ENCODE peak calls at places on chromosomes 2 and 18, in four cellular contexts. S, U, V and O are unnamed samples.

GRCh38 chr2:38444247-38444646 is 67.2 kb upstream of the ATL2 start:
- DNase-seq in U (no peak), S (peak), V (peak), O (no peak)

GRCh38 chr2:9002637-9003365 is 683 bp downstream of the MBOAT2 start:
- DNase-seq in V (peak), S (no peak), U (peak), O (peak)

GRCh38 chr2:100151310-100151709 is 8.9 kb upstream of the AFF3 start:
- DNase-seq in U (no peak), V (no peak), S (no peak), O (no peak)

GRCh38 chr18:37537868-37538525 is 27.6 kb downstream of the CELF4 start:
- DNase-seq in U (peak), S (peak), V (peak), O (peak)

GRCh38 chr2:136929531-136929930 is 164.2 kb downstream of the THSD7B start:
- DNase-seq in U (no peak), S (no peak), V (no peak), O (no peak)

GRCh38 chr18:48667276-48668254 is 128.7 kb downstream of the CTIF start:
- DNase-seq in U (peak), V (peak), S (peak), O (no peak)

GRCh38 chr2:10658041-10658913 is 31.5 kb downstream of the NOL10 start:
- DNase-seq in V (peak), S (peak), U (no peak), O (no peak)

GRCh38 chr18:12060182-12060870 is 33.3 kb upstream of the ANKRD62 start:
- DNase-seq in S (no peak), V (peak), U (no peak), O (no peak)

GRCh38 chr18:76490701-76491171 is 4.3 kb downstream of the ZNF516 start:
- DNase-seq in V (peak), U (peak), S (peak), O (peak)

GRCh38 chr2:170966648-170967396 is 37.8 kb downstream of the GORASP2 start:
- DNase-seq in S (no peak), U (peak), V (peak), O (peak)

GRCh38 chr18:36697905-36698304 is 130.9 kb downstream of the TPGS2 start:
- DNase-seq in S (peak), U (no peak), V (peak), O (no peak)

GRCh38 chr18:65091737-65092329 is 659.0 kb upstream of the CDH7 start:
- DNase-seq in V (peak), U (no peak), S (no peak), O (peak)

GRCh38 chr2:1395009-1395408 is 18.3 kb upstream of the TPO start:
- DNase-seq in V (no peak), S (no peak), U (no peak), O (no peak)

GRCh38 chr18:9941108-9941507 is 27.3 kb downstream of the VAPA start:
- DNase-seq in U (no peak), V (no peak), S (no peak), O (peak)

GRCh38 chr2:142130111-142131015 is 453 bp downstream of the LRP1B start:
- DNase-seq in S (peak), U (peak), V (peak), O (peak)

GRCh38 chr2:72603481-72603880 is 222.4 kb downstream of the EXOC6B start:
- DNase-seq in V (no peak), U (no peak), S (peak), O (peak)

GRCh38 chr2:12935726-12936125 is 219.0 kb downstream of the TRIB2 start:
- DNase-seq in U (no peak), V (no peak), S (no peak), O (no peak)

GRCh38 chr2:12514631-12515437 is 201.9 kb upstream of the TRIB2 start:
- DNase-seq in V (no peak), U (no peak), S (no peak), O (peak)

GRCh38 chr2:239816571-239816970 is 208.6 kb downstream of the NDUFA10 start:
- DNase-seq in S (no peak), V (no peak), U (no peak), O (peak)

GRCh38 chr2:146131785-146132184 is 1611.9 kb upstream of the ZEB2 start:
- DNase-seq in U (no peak), S (no peak), V (no peak), O (no peak)

GRCh38 chr2:217943379-217944321 is 59.1 kb downstream of the TNS1 start:
- DNase-seq in U (peak), V (peak), S (peak), O (peak)

GRCh38 chr2:233147829-233148167 is 87.7 kb downstream of the INPP5D start:
- DNase-seq in V (no peak), U (no peak), S (no peak), O (no peak)

GRCh38 chr18:58862851-58863538 is 1.7 kb upstream of the ZNF532 start:
- DNase-seq in S (peak), V (peak), U (peak), O (peak)

GRCh38 chr2:120559401-120559800 is 176.3 kb upstream of the GLI2 start:
- DNase-seq in U (no peak), V (no peak), S (peak), O (no peak)

GRCh38 chr2:182666674-182667320 is 49.3 kb upstream of the DNAJC10 start:
- DNase-seq in V (peak), U (no peak), S (peak), O (peak)

GRCh38 chr2:236969075-236969474 is 116.6 kb upstream of the COPS8 start:
- DNase-seq in U (no peak), V (no peak), S (no peak), O (no peak)

GRCh38 chr18:22525313-22525712 is 107.6 kb upstream of the CTAGE1 start:
- DNase-seq in V (no peak), S (no peak), U (no peak), O (no peak)

GRCh38 chr18:21599585-21600525 is 649 bp downstream of the ESCO1 start:
- DNase-seq in U (peak), V (peak), S (no peak), O (peak)

GRCh38 chr2:171134624-171135230 is 26.0 kb downstream of the TLK1 start:
- DNase-seq in U (no peak), S (no peak), V (no peak), O (no peak)

GRCh38 chr2:12587228-12587627 is 129.5 kb upstream of the TRIB2 start:
- DNase-seq in U (no peak), V (no peak), S (no peak), O (no peak)

GRCh38 chr18:56606623-56607022 is 31.8 kb downstream of the TXNL1 start:
- DNase-seq in S (no peak), U (no peak), V (no peak), O (no peak)

GRCh38 chr2:100013892-100014677 is 128.3 kb downstream of the AFF3 start:
- DNase-seq in U (peak), V (peak), S (peak), O (no peak)

GRCh38 chr18:45687617-45688016 is 36.4 kb upstream of the SLC14A1 start:
- DNase-seq in S (no peak), V (no peak), U (no peak), O (peak)

GRCh38 chr2:226647626-226648518 is 151.7 kb downstream of the IRS1 start:
- DNase-seq in U (no peak), V (no peak), S (peak), O (no peak)

GRCh38 chr2:197168705-197169104 is 141.9 kb downstream of the ANKRD44 start:
- DNase-seq in U (no peak), V (peak), S (no peak), O (peak)

GRCh38 chr2:12718662-12719399 is 2.1 kb downstream of the TRIB2 start:
- DNase-seq in U (no peak), V (peak), S (no peak), O (no peak)

GRCh38 chr2:71452565-71452964 is 796 bp upstream of the DYSF start:
- DNase-seq in U (no peak), V (peak), S (no peak), O (peak)

GRCh38 chr2:168552450-168552856 is 96.4 kb downstream of the CERS6 start:
- DNase-seq in U (no peak), V (no peak), S (no peak), O (no peak)